ENCODE peak calls at places on chromosomes 4 and X, in seven cellular contexts. I is astrocyte of the spinal cord, M is heart right ventricle, J is psoas muscle, Z is kidney epithelial cell, C is AG04450, L is AG04449. A is an unnamed sample.
A peak's percentile ranks its signal among the peaks of the same experiment; 100 is the strongest.

GRCh38 chrX:39440734-39441305 is 639.6 kb downstream of the MID1IP1 start:
- DNase-seq in I (no peak), M (no peak), J (no peak), Z (no peak), C (no peak), L (no peak), A (no peak)

GRCh38 chr4:40832175-40832574 is 82.4 kb downstream of the NSUN7 start:
- DNase-seq in I (no peak), M (no peak), J (no peak), Z (no peak), C (no peak), L (no peak), A (no peak)

GRCh38 chr4:1756079-1756478 is 34.8 kb downstream of the TACC3 start:
- DNase-seq in I (no peak), M (no peak), J (no peak), Z (no peak), C (no peak), L (no peak), A (no peak)

GRCh38 chrX:74458738-74459137 is 37.4 kb downstream of the SLC16A2 start:
- DNase-seq in I (peak; percentile 69), M (no peak), J (no peak), Z (peak; percentile 18), C (no peak), L (peak; percentile 45), A (no peak)

GRCh38 chr4:145938618-145939177 is at the start of gene ZNF827:
- DNase-seq in I (peak; percentile 78), M (peak; percentile 55), J (peak; percentile 48), Z (peak; percentile 42), C (no peak), L (no peak), A (no peak)

GRCh38 chr4:54525602-54526001 is 132.2 kb upstream of the KIT start:
- DNase-seq in I (peak; percentile 72), M (no peak), J (no peak), Z (no peak), C (no peak), L (peak; percentile 89), A (no peak)

GRCh38 chr4:31040106-31040505 is 319.9 kb downstream of the PCDH7 start:
- DNase-seq in I (no peak), M (no peak), J (no peak), Z (no peak), C (no peak), L (no peak), A (no peak)

GRCh38 chr4:74754218-74754617 is 40.1 kb downstream of the BTC start:
- DNase-seq in I (no peak), M (no peak), J (no peak), Z (no peak), C (no peak), L (no peak), A (no peak)

GRCh38 chrX:39953879-39954278 is 143.9 kb downstream of the BCOR start:
- DNase-seq in I (peak; percentile 84), M (peak; percentile 61), J (peak; percentile 27), Z (peak; percentile 48), C (peak; percentile 8), L (no peak), A (no peak)

GRCh38 chrX:155877288-155877687 is 3.9 kb upstream of the VAMP7 start:
- DNase-seq in I (no peak), M (no peak), J (no peak), Z (no peak), C (no peak), L (no peak), A (no peak)

GRCh38 chrX:138638996-138639395 is 72.5 kb downstream of the FGF13 start:
- DNase-seq in I (no peak), M (no peak), J (no peak), Z (no peak), C (no peak), L (no peak), A (no peak)

GRCh38 chr4:36255575-36255974 is 11.3 kb upstream of the ARAP2 start:
- DNase-seq in I (no peak), M (no peak), J (no peak), Z (no peak), C (no peak), L (no peak), A (no peak)

GRCh38 chr4:2059726-2060577 is 825 bp downstream of the NAT8L start:
- DNase-seq in I (no peak), M (no peak), J (peak; percentile 7), Z (no peak), C (no peak), L (no peak), A (no peak)

GRCh38 chr4:498328-498919 is 532 bp downstream of the ZNF721 start:
- DNase-seq in I (peak; percentile 15), M (no peak), J (no peak), Z (no peak), C (no peak), L (no peak), A (no peak)

GRCh38 chrX:40938418-40938817 is 146.8 kb upstream of the USP9X start:
- DNase-seq in I (no peak), M (no peak), J (no peak), Z (no peak), C (no peak), L (no peak), A (no peak)

GRCh38 chrX:41722816-41723215 is 1.2 kb upstream of the GPR82 start:
- DNase-seq in I (peak; percentile 33), M (no peak), J (no peak), Z (no peak), C (peak; percentile 1), L (no peak), A (no peak)

GRCh38 chr4:142191901-142192300 is 555.5 kb downstream of the IL15 start:
- DNase-seq in I (no peak), M (no peak), J (no peak), Z (no peak), C (no peak), L (no peak), A (no peak)

GRCh38 chr4:74555231-74555630 is 110.3 kb downstream of the AREG start:
- DNase-seq in I (peak; percentile 83), M (no peak), J (no peak), Z (peak; percentile 60), C (peak; percentile 21), L (no peak), A (no peak)

GRCh38 chr4:152434011-152434410 is 101.9 kb downstream of the FBXW7 start:
- DNase-seq in I (no peak), M (no peak), J (no peak), Z (no peak), C (no peak), L (no peak), A (no peak)

GRCh38 chrX:101478366-101478765 is 6.9 kb upstream of the ARMCX4 start:
- DNase-seq in I (no peak), M (no peak), J (no peak), Z (no peak), C (no peak), L (no peak), A (no peak)

GRCh38 chrX:76148753-76149152 is 24.1 kb upstream of the PBDC1 start:
- DNase-seq in I (peak; percentile 62), M (peak; percentile 10), J (peak; percentile 34), Z (no peak), C (no peak), L (no peak), A (no peak)

GRCh38 chr4:56321246-56321645 is 66.0 kb downstream of the AASDH start:
- DNase-seq in I (no peak), M (no peak), J (no peak), Z (no peak), C (no peak), L (no peak), A (no peak)

GRCh38 chr4:109562457-109563237 is 2.6 kb downstream of the MCUB start:
- DNase-seq in I (no peak), M (no peak), J (no peak), Z (no peak), C (no peak), L (no peak), A (no peak)

GRCh38 chrX:3548743-3549441 is 164.6 kb downstream of the PRKX start:
- DNase-seq in I (peak; percentile 72), M (no peak), J (no peak), Z (no peak), C (peak; percentile 62), L (no peak), A (no peak)

GRCh38 chrX:153477039-153477438 is 6.7 kb upstream of the HAUS7 start:
- DNase-seq in I (peak; percentile 67), M (no peak), J (peak; percentile 40), Z (no peak), C (no peak), L (no peak), A (no peak)

GRCh38 chr4:48907706-48908477 is 1.3 kb upstream of the OCIAD2 start:
- DNase-seq in I (no peak), M (no peak), J (no peak), Z (no peak), C (no peak), L (no peak), A (no peak)
- TF ChIP-seq CTCF in I (no peak), M (no peak), J (no peak), Z (no peak), C (no peak), L (no peak), A (no peak)

DNA sequence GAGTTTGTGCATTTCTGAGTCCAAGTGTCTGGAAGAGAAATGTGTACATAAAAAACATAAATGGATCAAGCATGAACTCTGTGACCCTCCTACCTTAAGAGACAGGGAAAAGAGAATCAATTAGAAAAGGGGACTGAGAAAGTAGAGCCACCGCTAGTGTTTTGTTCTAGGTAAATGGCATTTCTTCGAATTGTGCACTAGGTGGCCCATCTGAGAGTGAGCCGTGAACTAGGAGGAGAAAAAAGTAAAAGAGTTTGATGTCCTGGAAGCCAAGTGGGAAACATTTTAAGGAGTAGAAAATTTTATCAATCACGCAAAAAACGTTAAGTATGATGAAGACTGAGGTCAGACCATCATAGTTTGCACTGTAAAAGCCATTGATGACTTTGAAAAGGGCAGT is 55.1 kb downstream of the NAF1 start:
- DNase-seq in I (peak; percentile 7), M (no peak), J (no peak), Z (no peak), C (no peak), L (no peak), A (no peak)
- TF ChIP-seq CTCF in I (peak; percentile 46), M (peak; percentile 13), J (no peak), Z (peak; percentile 34), C (peak; percentile 61), L (peak; percentile 30), A (peak; percentile 21)

GRCh38 chr4:42995343-42995944 is 102.9 kb downstream of the GRXCR1 start:
- DNase-seq in I (peak; percentile 20), M (no peak), J (no peak), Z (peak; percentile 2), C (peak; percentile 1), L (no peak), A (no peak)
- TF ChIP-seq CTCF in I (peak; percentile 69), M (peak; percentile 39), J (peak; percentile 42), Z (peak; percentile 78), C (peak; percentile 76), L (peak; percentile 33), A (peak; percentile 58)

GRCh38 chrX:24566233-24566632 is 80.9 kb downstream of the PCYT1B start:
- DNase-seq in I (no peak), M (no peak), J (no peak), Z (no peak), C (no peak), L (no peak), A (no peak)

GRCh38 chrX:24563291-24564010 is 83.7 kb downstream of the PCYT1B start:
- DNase-seq in I (no peak), M (no peak), J (no peak), Z (no peak), C (no peak), L (no peak), A (no peak)

DNA sequence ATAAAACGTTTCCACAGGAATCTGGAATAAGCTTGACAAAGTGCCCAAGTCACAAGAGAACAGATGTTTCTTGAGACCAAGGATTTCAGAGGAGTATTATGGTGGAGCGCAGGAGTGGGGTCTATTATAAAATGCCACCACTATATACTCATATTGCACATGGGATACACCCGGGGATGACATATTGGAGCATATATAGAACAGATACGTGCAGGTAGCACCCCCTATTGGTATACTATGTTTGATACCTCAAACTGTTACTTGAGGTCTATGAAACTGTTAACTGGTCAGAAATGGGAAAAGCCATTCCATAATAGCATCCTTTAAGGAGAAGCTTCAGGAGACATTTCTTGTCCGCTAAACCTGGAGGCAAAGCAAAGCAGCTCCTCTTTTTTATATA is 86.0 kb downstream of the PCYT1B start:
- DNase-seq in I (no peak), M (no peak), J (no peak), Z (no peak), C (no peak), L (no peak), A (no peak)
- TF ChIP-seq CTCF in I (no peak), M (peak; percentile 18), J (peak; percentile 13), Z (no peak), C (no peak), L (no peak), A (peak; percentile 13)

A was measured in osteocyte.